ENCODE peak calls at places on chromosome 17, in six cellular contexts. J is endothelial cell, H is substantia nigra, Z is cardiac muscle cell, N is fibroblast of lung, U is T-cell. O is an unnamed sample.

GRCh38 chr17:28470266-28471126 is 2.9 kb upstream of the SLC13A2 start:
- DNase-seq in J (no peak), H (no peak), Z (no peak), N (no peak), U (no peak), O (no peak)

GRCh38 chr17:81386141-81386645 is 9.1 kb upstream of the BAHCC1 start:
- DNase-seq in J (no peak), H (no peak), Z (no peak), N (no peak), U (no peak), O (peak)

GRCh38 chr17:17063546-17064122 is 21.4 kb downstream of the MPRIP start:
- DNase-seq in J (no peak), H (no peak), Z (no peak), N (peak), U (no peak), O (peak)

GRCh38 chr17:38456031-38456815 is 28.0 kb downstream of the ARHGAP23 start:
- DNase-seq in J (no peak), H (no peak), Z (no peak), N (no peak), U (no peak), O (no peak)

GRCh38 chr17:7883781-7884386 is 4.7 kb upstream of the CHD3 start:
- DNase-seq in J (no peak), H (no peak), Z (peak), N (peak), U (peak), O (no peak)

GRCh38 chr17:79668344-79669250 is 57.7 kb upstream of the RBFOX3 start:
- DNase-seq in J (no peak), H (no peak), Z (no peak), N (no peak), U (no peak), O (no peak)

GRCh38 chr17:49610883-49611584 is 35.4 kb downstream of the NXPH3 start:
- DNase-seq in J (no peak), H (no peak), Z (no peak), N (no peak), U (no peak), O (no peak)

GRCh38 chr17:49527927-49528651 is 33.0 kb downstream of the NGFR start:
- DNase-seq in J (no peak), H (no peak), Z (no peak), N (no peak), U (no peak), O (no peak)

GRCh38 chr17:17808706-17809432 is 27.9 kb downstream of the SREBF1 start:
- DNase-seq in J (no peak), H (no peak), Z (peak), N (peak), U (no peak), O (no peak)

GRCh38 chr17:2059837-2060658 is 5.1 kb downstream of the HIC1 start:
- DNase-seq in J (no peak), H (no peak), Z (no peak), N (no peak), U (no peak), O (no peak)

GRCh38 chr17:8799001-8799850 is at the start of gene MFSD6L:
- DNase-seq in J (no peak), H (no peak), Z (peak), N (no peak), U (no peak), O (peak)

GRCh38 chr17:19457830-19458271 is 46.8 kb downstream of the RNF112 start:
- DNase-seq in J (no peak), H (no peak), Z (no peak), N (no peak), U (no peak), O (no peak)

GRCh38 chr17:6241996-6242395 is 171.8 kb downstream of the WSCD1 start:
- DNase-seq in J (no peak), H (no peak), Z (no peak), N (no peak), U (no peak), O (no peak)

GRCh38 chr17:55645361-55645760 is 77.3 kb downstream of the TMEM100 start:
- DNase-seq in J (no peak), H (no peak), Z (no peak), N (no peak), U (no peak), O (no peak)

GRCh38 chr17:57679356-57679755 is 65.7 kb downstream of the CCDC182 start:
- DNase-seq in J (no peak), H (no peak), Z (no peak), N (no peak), U (no peak), O (no peak)

GRCh38 chr17:65794572-65794971 is 233.1 kb upstream of the AXIN2 start:
- DNase-seq in J (peak), H (no peak), Z (peak), N (peak), U (peak), O (no peak)

GRCh38 chr17:18038149-18038850 is 668 bp downstream of the ATPAF2 start:
- DNase-seq in J (no peak), H (no peak), Z (no peak), N (no peak), U (no peak), O (no peak)

GRCh38 chr17:15456972-15457722 is 10.3 kb downstream of the CDRT4 start:
- DNase-seq in J (no peak), H (no peak), Z (peak), N (peak), U (no peak), O (peak)

GRCh38 chr17:8056232-8056975 is 17.5 kb downstream of the ALOX15B start:
- DNase-seq in J (no peak), H (no peak), Z (peak), N (peak), U (no peak), O (peak)

GRCh38 chr17:27951872-27952271 is 58.7 kb upstream of the LYRM9 start:
- DNase-seq in J (no peak), H (no peak), Z (no peak), N (no peak), U (no peak), O (no peak)

GRCh38 chr17:80986816-80987480 is 4.7 kb upstream of the CHMP6 start:
- DNase-seq in J (no peak), H (no peak), Z (no peak), N (no peak), U (no peak), O (no peak)

GRCh38 chr17:43169561-43170139 is 1.4 kb upstream of the NBR1 start:
- DNase-seq in J (peak), H (no peak), Z (peak), N (peak), U (no peak), O (peak)

GRCh38 chr17:60159479-60159866 is 9.7 kb downstream of the CA4 start:
- DNase-seq in J (no peak), H (no peak), Z (no peak), N (no peak), U (no peak), O (no peak)

GRCh38 chr17:4110152-4110551 is 32.7 kb downstream of the ZZEF1 start:
- DNase-seq in J (no peak), H (no peak), Z (peak), N (peak), U (no peak), O (no peak)

GRCh38 chr17:57806083-57806830 is 43.6 kb downstream of the MRPS23 start:
- DNase-seq in J (no peak), H (no peak), Z (no peak), N (no peak), U (no peak), O (no peak)

GRCh38 chr17:49486012-49486641 is 9.0 kb upstream of the NGFR start:
- DNase-seq in J (peak), H (no peak), Z (peak), N (no peak), U (no peak), O (no peak)

GRCh38 chr17:69812240-69812837 is 262.7 kb upstream of the KCNJ16 start:
- DNase-seq in J (no peak), H (no peak), Z (no peak), N (peak), U (no peak), O (no peak)

GRCh38 chr17:7834554-7834890 is 505 bp downstream of the KDM6B start:
- DNase-seq in J (no peak), H (no peak), Z (no peak), N (peak), U (peak), O (peak)

GRCh38 chr17:34673516-34673915 is 94.1 kb downstream of the TMEM132E start:
- DNase-seq in J (no peak), H (no peak), Z (no peak), N (no peak), U (no peak), O (no peak)

GRCh38 chr17:50627782-50628601 is 6.7 kb upstream of the ABCC3 start:
- DNase-seq in J (peak), H (no peak), Z (peak), N (no peak), U (no peak), O (peak)